ENCODE peak calls at places on chromosomes 12 and 14, in four cellular contexts. F is A172, S is GM20000, C is HCT116. A is an unnamed sample.

GRCh38 chr12:108800591-108800990 is 56.8 kb downstream of the SSH1 start:
- DNase-seq in C (no peak), F (no peak), S (no peak), A (no peak)

GRCh38 chr12:66131067-66131688 is 628 bp upstream of the LLPH start:
- DNase-seq in C (no peak), S (no peak), F (no peak), A (no peak)

GRCh38 chr12:33047666-33048065 is 151.1 kb upstream of the PKP2 start:
- DNase-seq in F (no peak), C (no peak), S (no peak), A (no peak)

GRCh38 chr14:70754989-70755388 is 54.3 kb downstream of the MAP3K9 start:
- DNase-seq in S (no peak), F (peak; percentile 79), C (peak; percentile 74), A (peak; percentile 77)

GRCh38 chr14:102829106-102829505 is 51.9 kb downstream of the TRAF3 start:
- DNase-seq in F (no peak), C (no peak), S (no peak), A (no peak)

GRCh38 chr12:28925726-28926376 is 223.2 kb upstream of the FAR2 start:
- DNase-seq in S (no peak), F (no peak), C (no peak), A (no peak)

GRCh38 chr14:34174973-34175372 is 224.1 kb upstream of the EGLN3 start:
- DNase-seq in F (no peak), C (no peak), S (no peak), A (no peak)

GRCh38 chr14:32693114-32693513 is 245.6 kb upstream of the NPAS3 start:
- DNase-seq in S (no peak), F (peak; percentile 75), C (no peak), A (no peak)

GRCh38 chr12:101698782-101699347 is 1.4 kb downstream of the CHPT1 start:
- DNase-seq in S (peak; percentile 42), F (peak; percentile 5), C (no peak), A (peak; percentile 38)

GRCh38 chr12:86530996-86531655 is 274.9 kb upstream of the MGAT4C start:
- DNase-seq in C (no peak), F (no peak), S (no peak), A (no peak)

GRCh38 chr12:104958946-104959841 is 1.1 kb upstream of the SLC41A2 start:
- DNase-seq in C (no peak), F (peak; percentile 22), S (no peak), A (no peak)

GRCh38 chr14:102929349-102930137 is 7.1 kb downstream of the AMN start:
- DNase-seq in F (no peak), C (no peak), S (no peak), A (no peak)

GRCh38 chr12:95970905-95971304 is 25.2 kb downstream of the HAL start:
- DNase-seq in C (no peak), S (no peak), F (no peak), A (no peak)

GRCh38 chr12:54191550-54192022 is 2.8 kb upstream of the SMUG1 start:
- DNase-seq in C (peak; percentile 77), S (peak; percentile 80), F (peak; percentile 82), A (peak; percentile 60)

GRCh38 chr12:82415402-82415801 is 57.1 kb downstream of the METTL25 start:
- DNase-seq in S (no peak), C (no peak), F (no peak), A (no peak)

GRCh38 chr14:23148596-23149249 is 29.7 kb upstream of the CEBPE start:
- DNase-seq in C (no peak), F (no peak), S (no peak), A (no peak)

GRCh38 chr12:39605996-39606395 is 13.6 kb downstream of the ABCD2 start:
- DNase-seq in F (peak; percentile 46), S (no peak), C (peak; percentile 59), A (peak; percentile 91)

GRCh38 chr14:100828448-100828834 is 2.5 kb downstream of the MEG3 start:
- DNase-seq in S (no peak), C (no peak), F (no peak), A (no peak)

GRCh38 chr12:50088577-50089335 is 3.6 kb downstream of the SMARCD1 start:
- DNase-seq in F (peak; percentile 53), S (peak; percentile 76), C (peak; percentile 72), A (peak; percentile 61)

GRCh38 chr12:70581199-70581598 is 56.0 kb downstream of the PTPRB start:
- DNase-seq in S (no peak), C (no peak), F (no peak), A (no peak)

GRCh38 chr12:94710933-94711332 is 60.6 kb upstream of the TMCC3 start:
- DNase-seq in C (peak; percentile 43), F (peak; percentile 21), S (peak; percentile 29), A (no peak)

A was measured in SW 1271.